ENCODE peak calls at places on chromosomes 6 and 20, in six cellular contexts. I, B, S, F, R and C are unnamed samples.

GRCh38 chr20:59163641-59164530 is at the start of gene ZNF831:
- DNase-seq in I (no peak), B (no peak), S (no peak), F (no peak), R (no peak), C (no peak)

GRCh38 chr6:105151644-105152043 is 28.2 kb downstream of the POPDC3 start:
- DNase-seq in I (no peak), B (no peak), S (no peak), F (no peak), R (no peak), C (no peak)

GRCh38 chr20:34390769-34391447 is 27.8 kb downstream of the ITCH start:
- DNase-seq in I (peak; percentile 91), B (no peak), S (no peak), F (peak; percentile 17), R (no peak), C (no peak)

GRCh38 chr20:45103072-45103471 is 2.1 kb upstream of the KCNS1 start:
- DNase-seq in I (no peak), B (no peak), S (no peak), F (no peak), R (no peak), C (no peak)

GRCh38 chr6:140897804-140898573 is 1234.7 kb upstream of the GJE1 start:
- DNase-seq in I (no peak), B (no peak), S (no peak), F (no peak), R (peak; percentile 1), C (no peak)

GRCh38 chr6:168355716-168356522 is 36.3 kb upstream of the DACT2 start:
- DNase-seq in I (no peak), B (peak; percentile 61), S (peak; percentile 70), F (no peak), R (no peak), C (peak; percentile 44)

GRCh38 chr20:346640-347316 is at the start of gene NRSN2:
- DNase-seq in I (peak; percentile 82), B (peak; percentile 41), S (peak; percentile 56), F (no peak), R (peak; percentile 69), C (peak; percentile 84)

GRCh38 chr6:351011-351866 is 40.3 kb upstream of the IRF4 start:
- DNase-seq in I (no peak), B (no peak), S (no peak), F (no peak), R (no peak), C (no peak)

GRCh38 chr6:157339432-157339831 is 16.1 kb upstream of the TMEM242 start:
- DNase-seq in I (no peak), B (no peak), S (no peak), F (no peak), R (no peak), C (no peak)

GRCh38 chr6:166419268-166419667 is 36.5 kb upstream of the MPC1 start:
- DNase-seq in I (peak; percentile 43), B (no peak), S (no peak), F (no peak), R (no peak), C (no peak)

GRCh38 chr6:145814035-145814500 is 527 bp downstream of the FBXO30 start:
- DNase-seq in I (no peak), B (peak; percentile 49), S (peak; percentile 31), F (no peak), R (peak; percentile 2), C (peak; percentile 35)

GRCh38 chr6:132390017-132390416 is 11.3 kb downstream of the MOXD1 start:
- DNase-seq in I (no peak), B (no peak), S (no peak), F (no peak), R (no peak), C (no peak)

GRCh38 chr6:27375613-27376079 is 12.9 kb upstream of the ZNF391 start:
- DNase-seq in I (peak; percentile 2), B (no peak), S (no peak), F (no peak), R (no peak), C (peak; percentile 34)

GRCh38 chr20:48025661-48026060 is 240.4 kb upstream of the SULF2 start:
- DNase-seq in I (peak; percentile 12), B (no peak), S (no peak), F (no peak), R (peak; percentile 47), C (no peak)

GRCh38 chr6:32772656-32773055 is 9.3 kb upstream of the HLA-DQB2 start:
- DNase-seq in I (no peak), B (no peak), S (no peak), F (no peak), R (no peak), C (no peak)